ENCODE peak calls at places on chromosome 5, in ten cellular contexts. I is activated naive CD4-positive, alpha-beta T cell; O is ACHN; B is renal cortical epithelial cell; H is T follicular helper cell; Q is Right ventricle myocardium superior; E is ureter; K is CD4-positive, alpha-beta T cell; S is NCI-H1417; L is iPS-NIHi11. A is an unnamed sample.

GRCh38 chr5:168670881-168671575 is 91.9 kb upstream of the PANK3 start:
- DNase-seq in K (no peak), I (no peak), Q (no peak), S (no peak), E (no peak), L (peak; percentile 71), B (no peak), H (no peak), O (no peak), A (no peak)

GRCh38 chr5:127938746-127939145 is 144.8 kb upstream of the SLC12A2 start:
- DNase-seq in S (no peak), L (no peak), O (no peak), I (no peak), Q (no peak), B (no peak), K (no peak), E (no peak), H (no peak), A (no peak)

GRCh38 chr5:88021141-88021540 is 247.5 kb downstream of the TMEM161B start:
- DNase-seq in B (no peak), H (no peak), I (no peak), E (no peak), Q (no peak), S (no peak), O (no peak), K (no peak), L (peak; percentile 7), A (no peak)

GRCh38 chr5:142753114-142753764 is 16.9 kb upstream of the ARHGAP26 start:
- DNase-seq in L (no peak), Q (peak; percentile 89), I (no peak), K (no peak), B (peak; percentile 78), E (peak; percentile 55), S (no peak), O (no peak), H (no peak), A (no peak)

GRCh38 chr5:153400931-153401330 is 89.5 kb upstream of the GRIA1 start:
- DNase-seq in E (no peak), S (no peak), I (no peak), H (no peak), K (no peak), L (no peak), B (no peak), O (no peak), Q (no peak), A (no peak)

GRCh38 chr5:44401611-44402010 is 12.4 kb upstream of the FGF10 start:
- DNase-seq in Q (no peak), O (no peak), S (no peak), L (no peak), B (no peak), E (no peak), H (no peak), I (no peak), K (no peak), A (no peak)

GRCh38 chr5:82355921-82356454 is 77.8 kb upstream of the RPS23 start:
- DNase-seq in I (no peak), E (no peak), S (no peak), H (no peak), O (no peak), L (no peak), B (no peak), Q (no peak), K (no peak), A (no peak)

GRCh38 chr5:17991775-17992174 is 357.5 kb downstream of the TAF11L14 start:
- DNase-seq in H (no peak), I (no peak), E (no peak), Q (no peak), S (no peak), O (no peak), K (no peak), L (peak; percentile 17), B (no peak), A (no peak)

GRCh38 chr5:172353271-172353807 is 69.8 kb upstream of the UBTD2 start:
- DNase-seq in O (no peak), B (no peak), I (no peak), K (no peak), L (no peak), E (no peak), H (no peak), S (no peak), Q (no peak), A (no peak)

GRCh38 chr5:963673-964531 is 44.7 kb upstream of the NKD2 start:
- DNase-seq in H (no peak), I (no peak), B (no peak), E (no peak), K (no peak), S (no peak), L (peak; percentile 3), O (no peak), Q (peak; percentile 76), A (no peak)

GRCh38 chr5:143010335-143010734 is 240.2 kb downstream of the ARHGAP26 start:
- DNase-seq in S (peak; percentile 32), B (peak; percentile 81), O (no peak), L (no peak), Q (no peak), I (no peak), H (no peak), E (no peak), K (no peak), A (no peak)

GRCh38 chr5:60334281-60334713 is 365.7 kb downstream of the DEPDC1B start:
- DNase-seq in S (no peak), L (no peak), I (no peak), H (no peak), E (no peak), O (peak; percentile 2), B (peak; percentile 82), Q (no peak), K (no peak), A (no peak)

GRCh38 chr5:10056228-10056760 is 193.4 kb downstream of the ATPSCKMT start:
- DNase-seq in K (no peak), E (no peak), B (no peak), L (no peak), S (no peak), Q (no peak), O (no peak), H (no peak), I (no peak), A (no peak)

GRCh38 chr5:73514418-73514817 is 16.2 kb downstream of the BTF3 start:
- DNase-seq in S (no peak), K (no peak), H (no peak), E (no peak), O (no peak), I (no peak), L (no peak), Q (no peak), B (no peak), A (no peak)

GRCh38 chr5:59596586-59597348 is 296.8 kb downstream of the PDE4D start:
- DNase-seq in Q (no peak), L (no peak), S (no peak), E (no peak), O (peak; percentile 50), H (no peak), K (no peak), I (no peak), B (peak; percentile 78), A (no peak)

GRCh38 chr5:112549127-112549526 is 130.1 kb upstream of the EPB41L4A start:
- DNase-seq in O (no peak), K (no peak), S (no peak), L (no peak), Q (no peak), B (no peak), H (no peak), E (no peak), I (no peak), A (no peak)

A was measured in colonic mucosa.